ENCODE peak calls at places on chromosomes 2 and 18, in four cellular contexts. K is stomach, U is A549, B is cardiac muscle cell. F is an unnamed sample.

GRCh38 chr2:189082576-189082975 is 97.0 kb downstream of the COL5A2 start:
- DNase-seq in K (no peak), U (no peak), B (no peak), F (peak)

GRCh38 chr2:180359522-180360282 is 352.6 kb upstream of the CWC22 start:
- DNase-seq in K (peak), U (no peak), B (no peak), F (peak)

GRCh38 chr18:54740146-54740844 is 88.0 kb upstream of the RAB27B start:
- DNase-seq in K (no peak), U (peak), B (peak), F (no peak)

GRCh38 chr2:10537522-10538195 is 89.5 kb upstream of the ODC1 start:
- DNase-seq in K (no peak), U (no peak), B (no peak), F (peak)

GRCh38 chr2:68341583-68341982 is 21.8 kb upstream of the CNRIP1 start:
- DNase-seq in K (no peak), U (no peak), B (no peak), F (no peak)

GRCh38 chr18:12282436-12283039 is 25.5 kb upstream of the TUBB6 start:
- DNase-seq in K (no peak), U (peak), B (peak), F (no peak)

GRCh38 chr18:7233398-7233797 is 2.5 kb downstream of the LRRC30 start:
- DNase-seq in K (no peak), U (no peak), B (no peak), F (no peak)

GRCh38 chr2:10781746-10782145 is 30.8 kb downstream of the PDIA6 start:
- DNase-seq in K (no peak), U (no peak), B (no peak), F (no peak)

GRCh38 chr18:23526516-23527063 is 23.3 kb downstream of the RMC1 start:
- DNase-seq in K (no peak), U (no peak), B (no peak), F (no peak)

GRCh38 chr18:57833441-57834101 is 30.5 kb upstream of the ATP8B1 start:
- DNase-seq in K (no peak), U (no peak), B (peak), F (no peak)

GRCh38 chr2:147469471-147469870 is 375.4 kb upstream of the ACVR2A start:
- DNase-seq in K (no peak), U (no peak), B (no peak), F (no peak)

GRCh38 chr2:130869441-130870160 is 32.9 kb downstream of the ARHGEF4 start:
- DNase-seq in K (peak), U (no peak), B (peak), F (no peak)

GRCh38 chr2:28381225-28382180 is 11.2 kb upstream of the FOSL2 start:
- DNase-seq in K (peak), U (no peak), B (no peak), F (no peak)

GRCh38 chr2:240919161-240919781 is 13.1 kb downstream of the CROCC2 start:
- DNase-seq in K (peak), U (no peak), B (no peak), F (peak)

GRCh38 chr2:73156539-73157124 is 43.9 kb upstream of the RAB11FIP5 start:
- DNase-seq in K (peak), U (peak), B (peak), F (peak)

GRCh38 chr2:58757971-58758370 is 516.8 kb upstream of the FANCL start:
- DNase-seq in K (no peak), U (no peak), B (no peak), F (no peak)

GRCh38 chr2:69223759-69224494 is 163.1 kb downstream of the GFPT1 start:
- DNase-seq in K (no peak), U (no peak), B (no peak), F (no peak)

GRCh38 chr2:222456479-222457077 is 32.2 kb downstream of the SGPP2 start:
- DNase-seq in K (no peak), U (no peak), B (no peak), F (no peak)

GRCh38 chr2:73210696-73211095 is 3.3 kb upstream of the SMYD5 start:
- DNase-seq in K (no peak), U (no peak), B (no peak), F (no peak)

GRCh38 chr18:59612461-59612860 is 84.8 kb downstream of the CCBE1 start:
- DNase-seq in K (no peak), U (no peak), B (peak), F (no peak)

GRCh38 chr18:24015897-24016631 is 1.5 kb downstream of the TTC39C start:
- DNase-seq in K (no peak), U (no peak), B (no peak), F (no peak)

GRCh38 chr2:169069341-169069740 is at the start of gene DHRS9:
- DNase-seq in K (no peak), U (peak), B (peak), F (peak)

GRCh38 chr2:238338710-238339394 is 18.5 kb downstream of the TRAF3IP1 start:
- DNase-seq in K (no peak), U (no peak), B (no peak), F (no peak)

GRCh38 chr2:169002151-169002738 is 28.9 kb downstream of the ABCB11 start:
- DNase-seq in K (no peak), U (no peak), B (no peak), F (no peak)

GRCh38 chr2:234708091-234708683 is 211.3 kb upstream of the ARL4C start:
- DNase-seq in K (no peak), U (no peak), B (no peak), F (no peak)

GRCh38 chr2:129396980-129397599 is 582.4 kb upstream of the RAB6C start:
- DNase-seq in K (no peak), U (peak), B (peak), F (no peak)

GRCh38 chr2:66553370-66553769 is 118.4 kb downstream of the MEIS1 start:
- DNase-seq in K (peak), U (no peak), B (peak), F (no peak)

GRCh38 chr2:200744252-200744651 is 67.5 kb upstream of the BZW1 start:
- DNase-seq in K (no peak), U (no peak), B (no peak), F (no peak)

GRCh38 chr2:238650536-238650935 is 197.3 kb upstream of the TWIST2 start:
- DNase-seq in K (no peak), U (no peak), B (no peak), F (no peak)

GRCh38 chr2:104901037-104901851 is 47.3 kb downstream of the POU3F3 start:
- DNase-seq in K (no peak), U (no peak), B (no peak), F (no peak)

GRCh38 chr2:191699341-191699945 is 21.5 kb downstream of the NABP1 start:
- DNase-seq in K (no peak), U (no peak), B (no peak), F (no peak)

GRCh38 chr18:10252952-10253680 is 201.3 kb upstream of the APCDD1 start:
- DNase-seq in K (no peak), U (no peak), B (no peak), F (no peak)

GRCh38 chr18:75173758-75174157 is 35.2 kb downstream of the PTGR3 start:
- DNase-seq in K (no peak), U (no peak), B (no peak), F (no peak)

GRCh38 chr2:43605079-43605655 is 9.3 kb upstream of the THADA start:
- DNase-seq in K (no peak), U (peak), B (peak), F (no peak)

GRCh38 chr2:236643480-236643879 is 73.9 kb downstream of the ACKR3 start:
- DNase-seq in K (no peak), U (no peak), B (no peak), F (no peak)
- H3K27ac ChIP-seq in K (peak), U (peak), B (no peak), F (no peak)

GRCh38 chr2:52976132-52976949 is 791.3 kb upstream of the CHAC2 start:
- DNase-seq in K (no peak), U (peak), B (peak), F (no peak)
- TF ChIP-seq CTCF in K (no peak), U (peak), B (peak), F (peak)

GRCh38 chr2:212843409-212844199 is 305.0 kb upstream of the ERBB4 start:
- DNase-seq in K (no peak), U (no peak), B (peak), F (no peak)

GRCh38 chr2:212845941-212846340 is 305.5 kb downstream of the IKZF2 start:
- DNase-seq in K (no peak), U (no peak), B (no peak), F (no peak)

GRCh38 chr2:212841426-212841825 is 302.8 kb upstream of the ERBB4 start:
- DNase-seq in K (no peak), U (no peak), B (no peak), F (no peak)

GRCh38 chr2:212842544-212843185 is 304.1 kb upstream of the ERBB4 start:
- DNase-seq in K (no peak), U (no peak), B (peak), F (no peak)
- H3K4me3 ChIP-seq in K (no peak), U (no peak), B (no peak), F (no peak)

DNA sequence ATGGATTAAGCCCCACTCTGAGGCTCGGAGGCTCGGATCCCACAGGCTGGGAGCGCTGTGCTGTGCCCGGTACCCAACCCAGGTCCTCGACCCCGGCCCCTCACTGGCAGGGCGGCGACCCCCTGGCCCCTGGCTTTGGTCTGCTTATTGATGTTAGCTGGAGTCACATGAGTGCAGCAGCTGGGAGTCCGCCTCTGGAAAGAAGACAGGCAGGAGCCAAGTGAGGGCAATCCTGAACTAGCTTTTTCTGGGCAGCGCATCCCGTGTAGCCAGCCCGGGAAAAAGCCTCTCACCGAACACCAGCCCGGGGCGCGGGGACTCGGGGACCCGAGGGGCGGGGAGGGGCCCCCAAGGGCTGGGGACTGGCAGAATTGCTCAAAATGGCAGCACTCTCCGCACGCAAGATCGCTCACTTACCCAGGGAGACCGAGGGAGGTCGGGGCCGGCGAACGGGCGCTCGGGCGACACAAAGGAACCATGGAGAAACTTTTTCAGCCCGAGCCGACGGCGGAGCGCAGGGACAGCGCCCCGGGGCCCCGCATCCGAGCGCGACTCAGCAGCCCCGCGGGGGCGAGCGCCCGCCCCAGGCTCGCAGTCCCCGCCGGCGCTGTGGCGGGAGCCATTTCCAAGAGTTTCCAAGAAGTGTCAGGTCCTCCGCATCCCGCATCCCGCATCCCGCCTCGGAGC is 566 bp downstream of the TMEM200C start:
- DNase-seq in K (no peak), U (no peak), B (no peak), F (peak)
- H3K27ac ChIP-seq in K (no peak), U (peak), B (peak), F (no peak)

F was measured in left lung.